ENCODE peak calls at places on chromosome 10, in nine cellular contexts. H, S, K, X, N, Z, R, A and W are unnamed samples.
A peak's percentile ranks its signal among the peaks of the same experiment; 100 is the strongest.

GRCh38 chr10:97540669-97541500 is 31.7 kb upstream of the ANKRD2 start:
- DNase-seq in S (no peak), X (no peak), Z (no peak), N (peak; percentile 47), R (no peak), K (no peak), H (no peak), A (no peak), W (peak; percentile 78)

GRCh38 chr10:70656489-70656888 is 15.8 kb upstream of the ADAMTS14 start:
- DNase-seq in X (no peak), N (peak; percentile 100), S (peak; percentile 51), Z (no peak), R (peak; percentile 96), K (no peak), A (no peak), H (no peak), W (no peak)

GRCh38 chr10:98323221-98324164 is 55.5 kb upstream of the LOXL4 start:
- DNase-seq in X (no peak), A (peak; percentile 29), S (peak; percentile 44), Z (no peak), K (peak; percentile 74), R (peak; percentile 95), N (peak; percentile 92), H (peak; percentile 65), W (peak; percentile 91)

GRCh38 chr10:132910186-132910880 is 32.0 kb downstream of the CFAP46 start:
- DNase-seq in A (peak; percentile 3), X (no peak), Z (no peak), H (no peak), N (no peak), S (no peak), K (no peak), R (no peak), W (peak; percentile 67)

GRCh38 chr10:36349445-36350063 is 707.5 kb upstream of the FZD8 start:
- DNase-seq in N (peak; percentile 82), A (no peak), K (no peak), X (no peak), R (peak; percentile 87), S (peak; percentile 48), Z (no peak), H (no peak), W (peak; percentile 48)

GRCh38 chr10:97731346-97732051 is 5.4 kb upstream of the ZFYVE27 start:
- DNase-seq in A (peak; percentile 79), N (peak; percentile 44), H (peak; percentile 79), Z (peak; percentile 48), K (no peak), X (peak; percentile 71), S (peak; percentile 85), R (peak; percentile 79), W (peak; percentile 53)

GRCh38 chr10:63666836-63667383 is 145.7 kb downstream of the REEP3 start:
- DNase-seq in A (no peak), H (no peak), K (no peak), R (peak; percentile 77), Z (no peak), X (no peak), S (no peak), N (peak; percentile 98), W (no peak)

GRCh38 chr10:101889256-101890210 is 45.9 kb upstream of the KCNIP2 start:
- DNase-seq in H (peak; percentile 79), Z (peak; percentile 61), A (peak; percentile 73), K (peak; percentile 73), N (peak; percentile 51), R (peak; percentile 80), S (peak; percentile 85), X (peak; percentile 62), W (peak; percentile 80)

GRCh38 chr10:74300651-74301050 is 149.6 kb downstream of the ADK start:
- DNase-seq in S (no peak), K (no peak), R (no peak), Z (no peak), A (no peak), H (no peak), N (no peak), X (no peak), W (no peak)

GRCh38 chr10:14032406-14032998 is 298.2 kb downstream of the FRMD4A start:
- DNase-seq in X (no peak), K (peak; percentile 30), Z (no peak), H (no peak), R (no peak), S (peak; percentile 28), N (peak; percentile 12), A (no peak), W (peak; percentile 78)

GRCh38 chr10:34609287-34609940 is 205.7 kb downstream of the PARD3 start:
- DNase-seq in N (no peak), K (no peak), X (no peak), A (no peak), S (no peak), R (no peak), H (no peak), Z (no peak), W (no peak)

GRCh38 chr10:23826399-23826798 is 382.5 kb upstream of the KIAA1217 start:
- DNase-seq in Z (no peak), S (peak; percentile 77), X (peak; percentile 8), A (no peak), H (peak; percentile 13), K (no peak), N (no peak), R (no peak), W (no peak)

GRCh38 chr10:88953662-88954061 is 1.1 kb upstream of the ACTA2 start:
- DNase-seq in X (no peak), H (no peak), S (no peak), N (no peak), R (no peak), A (no peak), Z (no peak), K (no peak), W (no peak)

GRCh38 chr10:88954458-88955083 is 2.0 kb upstream of the ACTA2 start:
- DNase-seq in R (peak; percentile 30), A (no peak), S (no peak), Z (no peak), N (no peak), X (no peak), K (no peak), H (no peak), W (no peak)

GRCh38 chr10:88949912-88950664 is 2.5 kb downstream of the ACTA2 start:
- DNase-seq in S (no peak), Z (no peak), X (no peak), K (no peak), R (no peak), H (no peak), A (no peak), N (no peak), W (no peak)

GRCh38 chr10:88949051-88949450 is 3.5 kb downstream of the ACTA2 start:
- DNase-seq in A (no peak), H (no peak), Z (no peak), S (no peak), N (no peak), X (no peak), K (no peak), R (no peak), W (no peak)

GRCh38 chr10:88952647-88953111 is at the start of gene ACTA2:
- DNase-seq in N (peak; percentile 92), X (peak; percentile 29), A (peak; percentile 55), K (peak; percentile 31), S (peak; percentile 25), Z (no peak), R (peak; percentile 64), H (peak; percentile 53), W (peak; percentile 94)
- H3K27ac ChIP-seq in N (peak within 1 kb of the TSS; percentile 4), X (peak within 1 kb of the TSS; percentile 84), A (peak within 1 kb of the TSS; percentile 88), K (peak within 1 kb of the TSS; percentile 79), S (peak within 1 kb of the TSS; percentile 85), Z (no peak within 1 kb of the TSS), R (peak within 1 kb of the TSS; percentile 80), H (peak within 1 kb of the TSS; percentile 76), W (peak within 1 kb of the TSS; percentile 99)

GRCh38 chr10:128879030-128879429 is 588.0 kb upstream of the MGMT start:
- DNase-seq in N (no peak), Z (no peak), K (no peak), X (no peak), A (no peak), H (no peak), S (no peak), R (no peak), W (no peak)
- H3K36me3 ChIP-seq in N (no peaks in the 10 kb centered on the region), Z (no peaks in the 10 kb centered on the region), K (no peaks in the 10 kb centered on the region), X (no peaks in the 10 kb centered on the region), A (no peaks in the 10 kb centered on the region), H (no peaks in the 10 kb centered on the region), S (no peaks in the 10 kb centered on the region), R (no peaks in the 10 kb centered on the region), W (no peaks in the 10 kb centered on the region)

DNA sequence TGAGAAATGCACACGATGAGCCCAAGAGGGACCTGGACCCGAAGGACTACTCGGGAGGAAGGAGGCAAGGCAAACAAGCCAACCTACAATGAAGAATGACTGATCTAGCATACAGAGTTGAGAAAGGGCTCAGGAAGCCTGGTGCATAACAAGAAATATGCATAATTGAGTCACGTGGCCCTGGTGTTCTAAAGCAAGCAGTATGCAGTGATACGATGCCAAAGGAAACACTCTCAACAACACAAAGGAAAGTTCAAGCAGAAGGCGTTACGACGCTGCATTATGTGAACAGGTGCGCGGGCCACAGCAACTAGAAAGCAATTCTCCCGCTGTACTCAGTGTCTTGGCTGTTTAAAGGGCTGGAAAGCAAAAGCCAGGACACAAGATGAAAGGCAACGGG is 100.8 kb downstream of the PRTFDC1 start:
- DNase-seq in A (peak; percentile 54), Z (no peak), K (no peak), R (no peak), X (no peak), H (no peak), N (peak; percentile 89), S (no peak), W (no peak)
- H3K27ac ChIP-seq in A (no peak overlapping the region), Z (no peak overlapping the region), K (no peak overlapping the region), R (no peak overlapping the region), X (no peak overlapping the region), H (no peak overlapping the region), N (no peak overlapping the region), S (no peak overlapping the region), W (no peak overlapping the region)

DNA sequence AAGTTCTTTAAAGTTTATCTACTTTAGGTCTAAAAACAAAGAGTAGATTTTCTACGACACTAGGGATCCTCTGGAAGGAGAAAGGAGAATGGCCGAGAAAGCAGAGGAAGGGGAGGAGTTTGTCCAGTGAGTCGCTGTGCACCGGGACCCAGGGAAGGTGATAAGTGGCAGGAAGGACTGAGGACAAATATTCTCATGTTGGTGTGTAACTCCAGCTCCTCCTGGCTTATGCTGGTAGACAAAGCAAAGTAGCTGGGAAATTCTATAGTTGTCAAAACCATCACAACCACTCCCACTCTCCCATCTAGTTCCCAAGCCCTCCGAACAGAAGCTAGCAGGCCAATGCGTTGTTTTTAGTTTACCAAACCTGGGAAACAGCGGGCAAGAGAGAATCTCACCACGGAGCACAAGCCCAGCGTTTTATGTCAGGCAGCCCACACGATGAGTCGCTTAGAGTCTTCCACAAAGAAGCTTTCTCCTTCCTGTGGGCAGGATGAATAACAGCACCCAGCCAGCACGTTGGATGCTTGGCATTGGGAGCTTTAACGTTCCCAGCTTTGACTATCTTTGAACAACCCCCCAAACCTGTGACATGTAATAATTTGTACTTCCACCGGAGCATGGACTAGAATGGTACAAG is 32.9 kb upstream of the JCAD start:
- DNase-seq in H (no peak), K (no peak), A (no peak), Z (no peak), R (peak; percentile 40), N (peak; percentile 47), S (no peak), X (no peak), W (no peak)
- H3K36me3 ChIP-seq in H (no peaks in the 10 kb centered on the region), K (no peaks in the 10 kb centered on the region), A (no peaks in the 10 kb centered on the region), Z (no peaks in the 10 kb centered on the region), R (no peaks in the 10 kb centered on the region), N (no peaks in the 10 kb centered on the region), S (no peaks in the 10 kb centered on the region), X (no peaks in the 10 kb centered on the region), W (no peaks in the 10 kb centered on the region)

GRCh38 chr10:480498-480927 is 209.0 kb downstream of the DIP2C start:
- DNase-seq in S (no peak), A (no peak), N (no peak), H (no peak), K (no peak), Z (no peak), R (no peak), X (no peak), W (peak; percentile 40)
- H3K27ac ChIP-seq in S (no peak overlapping the region), A (no peak overlapping the region), N (no peak overlapping the region), H (no peak overlapping the region), K (peak overlapping the region; percentile 14), Z (no peak overlapping the region), R (no peak overlapping the region), X (no peak overlapping the region), W (no peak overlapping the region)